ENCODE peak calls at places on chromosomes 13 and 19, in seven cellular contexts. A, M, Z, L, Y, T and D are unnamed samples.

GRCh38 chr19:409515-410242 is 732 bp upstream of the C2CD4C start:
- DNase-seq in Z (no peak), M (no peak), Y (peak), L (no peak), A (peak), T (no peak), D (peak)

GRCh38 chr13:95058680-95059079 is 242.6 kb downstream of the ABCC4 start:
- DNase-seq in A (no peak), Z (no peak), T (no peak), Y (no peak), M (no peak), L (no peak), D (no peak)

GRCh38 chr13:57409121-57409520 is 222.4 kb upstream of the PCDH17 start:
- DNase-seq in Z (no peak), Y (no peak), M (no peak), T (peak), L (no peak), A (no peak), D (no peak)

GRCh38 chr13:99270503-99270902 is 12.3 kb upstream of the GPR18 start:
- DNase-seq in M (no peak), A (no peak), Y (no peak), T (no peak), L (no peak), Z (no peak), D (no peak)

GRCh38 chr19:33830264-33830663 is 33.6 kb downstream of the KCTD15 start:
- DNase-seq in Z (no peak), T (no peak), M (no peak), Y (no peak), L (no peak), A (no peak), D (no peak)

GRCh38 chr19:51931921-51932320 is 4.6 kb downstream of the ZNF613 start:
- DNase-seq in A (no peak), Z (no peak), T (no peak), L (no peak), Y (no peak), M (no peak), D (no peak)

GRCh38 chr19:28426110-28426901 is 786.6 kb downstream of the UQCRFS1 start:
- DNase-seq in A (no peak), M (no peak), L (no peak), Z (peak), T (no peak), Y (no peak), D (no peak)

GRCh38 chr13:44879452-44880058 is 109.7 kb downstream of the NUFIP1 start:
- DNase-seq in T (no peak), A (peak), Y (no peak), Z (no peak), L (peak), M (peak), D (no peak)

GRCh38 chr13:35930665-35931631 is 200.2 kb downstream of the DCLK1 start:
- DNase-seq in Y (no peak), M (no peak), A (no peak), Z (no peak), L (no peak), T (no peak), D (no peak)

GRCh38 chr13:79973533-79973963 is 367.4 kb downstream of the SPRY2 start:
- DNase-seq in Z (no peak), A (peak), L (no peak), Y (peak), T (no peak), M (no peak), D (no peak)

GRCh38 chr13:71240906-71241305 is 626.1 kb downstream of the DACH1 start:
- DNase-seq in Z (no peak), L (peak), M (no peak), A (no peak), T (no peak), Y (no peak), D (no peak)

GRCh38 chr13:110261166-110262081 is 45.5 kb downstream of the COL4A1 start:
- DNase-seq in M (no peak), T (no peak), Z (no peak), L (no peak), Y (no peak), A (no peak), D (no peak)

GRCh38 chr13:73451120-73452029 is 392.6 kb downstream of the KLF5 start:
- DNase-seq in T (no peak), Y (no peak), A (no peak), M (no peak), L (no peak), Z (no peak), D (no peak)

GRCh38 chr13:27913116-27913515 is 6.7 kb upstream of the PDX1 start:
- DNase-seq in T (no peak), A (no peak), Y (no peak), M (no peak), L (no peak), Z (no peak), D (no peak)